ENCODE peak calls at places on chromosomes 2 and 18, in eight cellular contexts. L is body of pancreas; J is psoas muscle; N is CD8-positive, alpha-beta T cell; X is A549; A is vagina; F is left ventricle myocardium inferior; E is tibial artery. Q is an unnamed sample.
A peak's percentile ranks its signal among the peaks of the same experiment; 100 is the strongest.

GRCh38 chr2:96082211-96083063 is 33.9 kb downstream of the ADRA2B start:
- DNase-seq in A (peak; percentile 87), N (no peak), X (no peak), E (no peak), J (no peak), F (peak; percentile 16), L (no peak), Q (no peak)

GRCh38 chr2:143802871-143803650 is 673.8 kb downstream of the ARHGAP15 start:
- DNase-seq in X (no peak), E (no peak), A (no peak), N (no peak), F (no peak), L (no peak), J (no peak), Q (no peak)

GRCh38 chr2:43169987-43170732 is 56.2 kb downstream of the ZFP36L2 start:
- DNase-seq in F (no peak), E (no peak), X (no peak), A (no peak), N (peak; percentile 76), L (peak; percentile 68), J (no peak), Q (no peak)

GRCh38 chr2:234961784-234962183 is 10.0 kb downstream of the SH3BP4 start:
- DNase-seq in J (no peak), A (no peak), L (peak; percentile 2), X (no peak), F (no peak), N (no peak), E (peak; percentile 38), Q (no peak)

GRCh38 chr18:7878265-7879173 is 311.4 kb downstream of the PTPRM start:
- DNase-seq in E (no peak), N (no peak), A (no peak), J (no peak), X (no peak), L (no peak), F (no peak), Q (no peak)

GRCh38 chr18:34901299-34901698 is 139.9 kb upstream of the MAPRE2 start:
- DNase-seq in J (no peak), X (no peak), L (no peak), E (no peak), F (no peak), A (no peak), N (no peak), Q (no peak)

GRCh38 chr2:108965540-108966299 is 23.3 kb downstream of the EDAR start:
- DNase-seq in L (no peak), F (no peak), N (peak; percentile 59), E (no peak), J (no peak), A (no peak), X (no peak), Q (no peak)

GRCh38 chr2:59684101-59684770 is 869.2 kb downstream of the BCL11A start:
- DNase-seq in J (no peak), E (no peak), N (no peak), X (no peak), L (no peak), A (no peak), F (no peak), Q (no peak)

GRCh38 chr2:27282892-27283291 is 663 bp downstream of the TRIM54 start:
- DNase-seq in X (no peak), A (no peak), J (peak; percentile 53), L (no peak), E (no peak), N (no peak), F (no peak), Q (no peak)

GRCh38 chr2:214724741-214725140 is 84.7 kb downstream of the BARD1 start:
- DNase-seq in J (no peak), N (no peak), L (no peak), F (no peak), X (no peak), E (no peak), A (no peak), Q (no peak)

GRCh38 chr2:144382848-144383247 is 137.1 kb downstream of the ZEB2 start:
- DNase-seq in N (peak; percentile 26), A (no peak), E (no peak), L (no peak), X (no peak), F (no peak), J (no peak), Q (no peak)

GRCh38 chr2:16218651-16219050 is 278.3 kb downstream of the MYCN start:
- DNase-seq in E (peak; percentile 16), N (no peak), J (no peak), L (no peak), X (peak; percentile 25), F (no peak), A (no peak), Q (peak; percentile 59)

GRCh38 chr18:48552130-48552529 is 13.3 kb downstream of the CTIF start:
- DNase-seq in N (no peak), E (no peak), X (no peak), F (no peak), J (no peak), L (no peak), A (no peak), Q (no peak)

GRCh38 chr2:85886141-85886540 is 2.6 kb downstream of the ST3GAL5 start:
- DNase-seq in E (no peak), L (no peak), X (no peak), N (no peak), F (no peak), A (no peak), J (no peak), Q (no peak)

GRCh38 chr18:2913398-2914005 is 66.7 kb downstream of the EMILIN2 start:
- DNase-seq in X (no peak), F (no peak), J (no peak), E (no peak), L (no peak), A (peak; percentile 19), N (no peak), Q (no peak)

GRCh38 chr2:1813371-1813770 is 69.1 kb upstream of the PXDN start:
- DNase-seq in X (no peak), L (no peak), N (no peak), J (no peak), A (no peak), E (no peak), F (no peak), Q (no peak)

GRCh38 chr2:1815053-1815452 is 70.7 kb upstream of the PXDN start:
- DNase-seq in F (no peak), J (no peak), E (no peak), X (no peak), A (no peak), N (no peak), L (no peak), Q (no peak)

GRCh38 chr2:1814616-1815015 is 70.3 kb upstream of the PXDN start:
- DNase-seq in J (no peak), X (no peak), A (no peak), E (no peak), F (no peak), L (no peak), N (no peak), Q (no peak)

GRCh38 chr2:1812926-1813325 is 68.6 kb upstream of the PXDN start:
- DNase-seq in L (no peak), N (no peak), E (no peak), X (no peak), F (no peak), A (no peak), J (no peak), Q (no peak)

DNA sequence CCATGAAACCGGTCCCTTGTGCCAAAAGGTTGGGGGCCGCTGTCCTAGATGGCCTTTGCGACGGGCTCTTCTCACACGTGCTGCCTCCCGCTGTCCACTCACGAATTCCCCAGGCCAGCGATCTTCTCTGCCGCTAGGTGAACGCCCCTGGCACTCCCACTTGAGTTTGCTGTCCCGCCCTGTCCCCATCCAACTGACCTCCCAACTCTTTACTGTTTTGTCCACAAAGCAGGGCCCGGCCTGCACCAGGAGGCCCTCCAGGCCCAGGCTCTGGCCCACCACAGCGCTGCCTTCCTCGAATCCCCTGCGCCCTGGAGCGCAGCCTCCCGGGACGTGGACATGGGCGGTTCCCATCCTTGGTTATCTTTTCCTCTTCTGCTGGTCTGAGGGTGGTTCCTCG is 69.7 kb upstream of the PXDN start:
- DNase-seq in E (no peak), J (no peak), A (no peak), N (no peak), L (no peak), X (no peak), F (no peak), Q (no peak)
- H3K4me1 ChIP-seq in E (peaks cover 27% of the 10 kb centered on the region), J (peaks cover 9% of the 10 kb centered on the region), A (peaks cover 12% of the 10 kb centered on the region), N (no peaks in the 10 kb centered on the region), L (peaks cover 18% of the 10 kb centered on the region), X (peaks cover 7% of the 10 kb centered on the region), F (peaks cover 26% of the 10 kb centered on the region), Q (peaks cover 9% of the 10 kb centered on the region)

GRCh38 chr2:23554054-23554697 is 169.2 kb downstream of the KLHL29 start:
- DNase-seq in F (peak; percentile 59), N (no peak), X (no peak), A (no peak), J (peak; percentile 67), L (no peak), E (peak; percentile 90), Q (peak; percentile 60)

GRCh38 chr2:23550553-23550952 is 165.6 kb downstream of the KLHL29 start:
- DNase-seq in F (no peak), J (no peak), L (no peak), N (no peak), X (no peak), A (no peak), E (no peak), Q (peak; percentile 37)

GRCh38 chr2:23551875-23552274 is 166.9 kb downstream of the KLHL29 start:
- DNase-seq in F (no peak), A (no peak), N (no peak), J (no peak), X (no peak), E (no peak), L (no peak), Q (no peak)

GRCh38 chr2:23555944-23556343 is 171.0 kb downstream of the KLHL29 start:
- DNase-seq in J (no peak), N (no peak), F (no peak), X (no peak), L (no peak), A (no peak), E (no peak), Q (no peak)

DNA sequence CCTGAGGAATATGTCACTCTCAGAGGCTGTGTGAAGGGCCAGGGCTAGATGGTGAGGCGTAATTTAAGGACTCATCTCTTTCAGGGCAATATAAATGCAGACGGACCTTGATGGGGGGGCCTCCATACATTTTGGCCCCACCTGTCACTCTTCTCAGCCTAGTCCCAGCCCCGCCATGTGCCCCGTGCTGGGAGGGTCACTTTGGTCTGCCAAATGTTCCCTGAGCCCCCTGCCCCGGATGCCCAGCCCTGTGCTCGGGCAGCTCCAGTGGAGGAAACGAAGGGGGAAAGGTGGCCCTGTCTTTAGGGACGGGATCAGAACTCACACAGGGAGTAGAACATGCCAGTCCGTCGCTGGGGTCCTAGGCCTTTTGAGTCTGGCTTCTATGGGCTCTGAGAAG is 168.6 kb downstream of the KLHL29 start:
- DNase-seq in J (no peak), E (no peak), N (no peak), X (no peak), L (no peak), A (no peak), F (no peak), Q (no peak)
- H3K27ac ChIP-seq in J (no peak overlapping the region), E (peak overlapping the region; percentile 80), N (no peak overlapping the region), X (no peak overlapping the region), L (no peak overlapping the region), A (peak overlapping the region; percentile 87), F (peak overlapping the region; percentile 73), Q (peak overlapping the region; percentile 83)

GRCh38 chr2:23404426-23404825 is 19.4 kb downstream of the KLHL29 start:
- DNase-seq in X (peak; percentile 28), N (no peak), L (no peak), F (no peak), A (no peak), J (no peak), E (no peak), Q (peak; percentile 51)
- TF ChIP-seq CTCF in X (peak; percentile 27), N (no peak), L (no peak), F (peak; percentile 33), A (peak; percentile 27), J (peak; percentile 19), E (peak; percentile 25), Q (peak; percentile 8)

GRCh38 chr2:69076601-69077000 is 63.6 kb downstream of the ANTXR1 start:
- DNase-seq in X (no peak), N (no peak), E (no peak), F (no peak), L (no peak), J (no peak), A (no peak), Q (no peak)
- H3K4me1 ChIP-seq in X (peaks cover 32% of the 10 kb centered on the region), N (no peaks in the 10 kb centered on the region), E (peaks cover 83% of the 10 kb centered on the region), F (no peaks in the 10 kb centered on the region), L (no peaks in the 10 kb centered on the region), J (no peaks in the 10 kb centered on the region), A (no peaks in the 10 kb centered on the region), Q (no peaks in the 10 kb centered on the region)

Q was measured in testis.